ENCODE peak calls at places on chromosomes 3 and 15, in nine cellular contexts. H is AG04449, T is AG04450, Y is WERI-Rb-1, B is kidney, P is GM10248, L is HCT116, D is adrenal gland, R is BJ. I is an unnamed sample.

GRCh38 chr3:77456881-77457280 is 417.0 kb downstream of the ROBO2 start:
- DNase-seq in H (no peak), T (no peak), Y (no peak), B (no peak), P (no peak), L (no peak), D (no peak), R (no peak), I (no peak)

GRCh38 chr3:94234177-94234788 is 171.4 kb downstream of the NSUN3 start:
- DNase-seq in H (peak; percentile 5), T (no peak), Y (peak; percentile 32), B (no peak), P (peak; percentile 23), L (peak; percentile 22), D (no peak), R (no peak), I (peak; percentile 4)

GRCh38 chr3:103672346-103672745 is 1237.5 kb downstream of the ZPLD1 start:
- DNase-seq in H (no peak), T (no peak), Y (no peak), B (no peak), P (no peak), L (no peak), D (no peak), R (no peak), I (no peak)

GRCh38 chr3:132536442-132537153 is 60.5 kb upstream of the ACKR4 start:
- DNase-seq in H (no peak), T (no peak), Y (no peak), B (no peak), P (no peak), L (no peak), D (no peak), R (no peak), I (no peak)

GRCh38 chr3:123576119-123576518 is 8.7 kb downstream of the HACD2 start:
- DNase-seq in H (no peak), T (no peak), Y (no peak), B (no peak), P (peak; percentile 32), L (no peak), D (no peak), R (no peak), I (no peak)

GRCh38 chr15:45583731-45584639 is 3.2 kb upstream of the BLOC1S6 start:
- DNase-seq in H (no peak), T (no peak), Y (no peak), B (no peak), P (no peak), L (no peak), D (peak; percentile 33), R (no peak), I (no peak)

GRCh38 chr3:179732661-179733348 is 80.0 kb downstream of the USP13 start:
- DNase-seq in H (no peak), T (no peak), Y (peak; percentile 14), B (no peak), P (no peak), L (no peak), D (peak; percentile 87), R (no peak), I (no peak)

GRCh38 chr3:22713936-22714335 is 489.2 kb upstream of the UBE2E2 start:
- DNase-seq in H (no peak), T (no peak), Y (no peak), B (no peak), P (no peak), L (no peak), D (no peak), R (peak; percentile 5), I (no peak)

GRCh38 chr3:107421170-107421792 is 44.0 kb downstream of the CCDC54 start:
- DNase-seq in H (no peak), T (no peak), Y (no peak), B (no peak), P (peak; percentile 33), L (peak; percentile 67), D (no peak), R (no peak), I (peak; percentile 32)

GRCh38 chr3:46314517-46314916 is 39.4 kb upstream of the CCR2 start:
- DNase-seq in H (no peak), T (no peak), Y (no peak), B (no peak), P (no peak), L (no peak), D (no peak), R (no peak), I (no peak)

GRCh38 chr3:72317491-72317890 is 530.8 kb downstream of the SHQ1 start:
- DNase-seq in H (no peak), T (no peak), Y (no peak), B (no peak), P (no peak), L (no peak), D (no peak), R (no peak), I (no peak)

GRCh38 chr3:123050666-123051065 is 16.2 kb upstream of the PDIA5 start:
- DNase-seq in H (no peak), T (no peak), Y (no peak), B (no peak), P (no peak), L (no peak), D (no peak), R (no peak), I (no peak)

GRCh38 chr15:27059610-27060202 is 88.7 kb downstream of the GABRG3 start:
- DNase-seq in H (no peak), T (no peak), Y (peak; percentile 78), B (no peak), P (peak; percentile 30), L (peak; percentile 0), D (peak; percentile 75), R (no peak), I (peak; percentile 19)

GRCh38 chr3:187360523-187361060 is 7.6 kb upstream of the RTP4 start:
- DNase-seq in H (no peak), T (no peak), Y (no peak), B (no peak), P (no peak), L (no peak), D (no peak), R (no peak), I (no peak)

GRCh38 chr15:92611150-92611549 is 44.4 kb downstream of the FAM174B start:
- DNase-seq in H (no peak), T (no peak), Y (no peak), B (no peak), P (no peak), L (no peak), D (no peak), R (no peak), I (no peak)

DNA sequence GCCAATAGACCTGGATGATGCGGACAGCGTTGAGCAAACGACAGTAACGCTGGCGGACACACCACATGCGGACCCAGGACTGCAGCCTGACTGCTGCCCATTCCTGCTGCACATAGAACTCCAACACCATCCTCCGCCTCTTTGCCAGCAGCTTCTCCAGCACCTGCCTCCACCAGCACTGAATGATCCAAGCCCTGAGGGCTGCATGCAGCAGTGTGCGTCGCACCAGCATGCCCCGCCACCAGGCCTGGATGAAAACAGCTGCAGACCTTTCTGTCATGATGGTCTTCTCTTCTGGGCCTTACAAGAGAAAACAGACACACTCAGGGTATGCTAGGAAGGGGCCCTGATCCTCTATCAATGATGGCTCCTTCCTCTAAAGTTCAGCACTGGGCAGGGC is 1.5 kb downstream of the IQCF5 start:
- DNase-seq in H (no peak), T (no peak), Y (no peak), B (no peak), P (no peak), L (no peak), D (no peak), R (no peak), I (no peak)
- TF ChIP-seq CTCF in H (no peak), T (no peak), Y (no peak), B (no peak), P (no peak), L (no peak), D (no peak), R (no peak), I (no peak)

GRCh38 chr15:97099040-97099439 is 768.5 kb downstream of the NR2F2 start:
- DNase-seq in H (no peak), T (no peak), Y (no peak), B (no peak), P (no peak), L (no peak), D (no peak), R (no peak), I (no peak)
- TF ChIP-seq CTCF in H (no peak), T (no peak), Y (no peak), B (no peak), P (no peak), L (no peak), D (no peak), R (no peak), I (no peak)

GRCh38 chr3:138796761-138797160 is 38.0 kb downstream of the PIK3CB start:
- DNase-seq in H (no peak), T (no peak), Y (no peak), B (no peak), P (no peak), L (no peak), D (no peak), R (no peak), I (no peak)
- TF ChIP-seq CTCF in H (no peak), T (no peak), Y (no peak), B (no peak), P (no peak), L (no peak), D (no peak), R (no peak), I (no peak)

DNA sequence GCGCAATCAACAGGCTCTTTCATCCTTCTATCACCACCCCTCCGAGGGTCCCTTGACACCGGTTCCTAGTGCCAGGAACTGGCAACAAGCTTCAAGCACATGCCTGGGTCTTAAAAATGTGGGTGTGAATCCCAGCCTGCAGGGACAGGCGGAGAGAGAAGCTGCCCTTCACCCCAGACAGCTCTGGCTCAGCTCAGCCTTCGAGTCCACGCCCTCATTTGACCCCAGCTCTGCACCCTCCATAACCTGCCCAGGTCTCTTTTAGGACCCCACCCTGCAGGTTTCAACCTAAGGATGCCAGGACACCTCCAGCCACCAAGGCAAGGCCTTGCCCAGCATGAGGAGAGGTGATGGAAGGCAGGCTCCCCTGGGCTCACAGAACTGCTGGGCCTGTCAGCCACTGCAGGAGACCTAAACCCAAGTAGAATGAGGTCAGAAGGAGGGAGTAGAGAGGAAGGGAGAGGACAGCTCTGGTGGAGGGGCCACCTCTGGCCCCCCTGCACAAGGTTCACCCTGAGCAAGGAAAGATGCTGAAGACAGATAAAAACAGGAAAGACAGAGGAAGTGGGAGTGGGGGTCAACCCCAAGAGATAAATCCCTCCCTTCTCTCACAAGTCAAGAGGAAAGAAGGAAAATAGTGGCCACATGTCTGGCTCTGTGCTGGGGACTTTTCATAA is 2.6 kb upstream of the LOXL1 start:
- DNase-seq in H (no peak), T (no peak), Y (peak; percentile 52), B (peak; percentile 64), P (no peak), L (no peak), D (no peak), R (no peak), I (no peak)
- TF ChIP-seq CTCF in H (no peak), T (no peak), Y (no peak), B (no peak), P (no peak), L (no peak), D (no peak), R (no peak), I (no peak)

GRCh38 chr15:22838292-22839042 is at the start of gene NIPA2:
- DNase-seq in H (peak; percentile 78), T (peak; percentile 94), Y (peak; percentile 98), B (peak; percentile 100), P (peak; percentile 97), L (peak; percentile 95), D (peak; percentile 99), R (peak; percentile 86), I (peak; percentile 88)
- TF ChIP-seq CTCF in H (no peak), T (no peak), Y (no peak), B (no peak), P (no peak), L (no peak), D (no peak), R (no peak), I (no peak)

GRCh38 chr15:67833504-67834248 is 6.2 kb downstream of the RNU6-1 start:
- DNase-seq in H (no peak), T (no peak), Y (peak; percentile 72), B (peak; percentile 79), P (peak; percentile 76), L (no peak), D (peak; percentile 48), R (no peak), I (no peak)
- TF ChIP-seq CTCF in H (peak; percentile 59), T (peak; percentile 59), Y (peak; percentile 54), B (peak; percentile 4), P (peak; percentile 76), L (peak; percentile 27), D (peak; percentile 12), R (peak; percentile 67), I (peak; percentile 58)

I was measured in HFF-Myc.